ENCODE peak calls at places on chromosomes 13 and 19, in eight cellular contexts. One of them, this sample, is unnamed. For H3K36me3 and H3K27me3, the result is how much of the 10 kb centered on the place peaks cover.

GRCh38 chr13:103525530-103525929 is 459.3 kb upstream of the SLC10A2 start:
- DNase-seq in thoracic aorta: no peak
- DNase-seq in GM23248: no peak
- DNase-seq in SJSA1: no peak
- DNase-seq in Caco-2: no peak
- DNase-seq in naive thymus-derived CD4-positive, alpha-beta T cell: no peak
- DNase-seq in PC-3: no peak
- DNase-seq in mammary epithelial cell: no peak
- DNase-seq in this sample: no peak

GRCh38 chr13:33263976-33264619 is 21.5 kb downstream of the STARD13 start:
- DNase-seq in thoracic aorta: no peak
- DNase-seq in GM23248: peak
- DNase-seq in SJSA1: no peak
- DNase-seq in Caco-2: no peak
- DNase-seq in naive thymus-derived CD4-positive, alpha-beta T cell: no peak
- DNase-seq in PC-3: no peak
- DNase-seq in mammary epithelial cell: no peak
- DNase-seq in this sample: peak

GRCh38 chr19:8332976-8333770 is 9.9 kb downstream of the KANK3 start:
- DNase-seq in thoracic aorta: no peak
- DNase-seq in GM23248: peak
- DNase-seq in SJSA1: no peak
- DNase-seq in Caco-2: no peak
- DNase-seq in naive thymus-derived CD4-positive, alpha-beta T cell: no peak
- DNase-seq in PC-3: no peak
- DNase-seq in mammary epithelial cell: no peak
- DNase-seq in this sample: no peak

GRCh38 chr19:3669134-3669436 is 31.2 kb downstream of the PIP5K1C start:
- DNase-seq in thoracic aorta: no peak
- DNase-seq in GM23248: no peak
- DNase-seq in SJSA1: no peak
- DNase-seq in Caco-2: no peak
- DNase-seq in naive thymus-derived CD4-positive, alpha-beta T cell: no peak
- DNase-seq in PC-3: no peak
- DNase-seq in mammary epithelial cell: no peak
- DNase-seq in this sample: no peak

GRCh38 chr13:47112205-47112896 is 215.5 kb upstream of the HTR2A start:
- DNase-seq in thoracic aorta: no peak
- DNase-seq in GM23248: peak
- DNase-seq in SJSA1: no peak
- DNase-seq in Caco-2: no peak
- DNase-seq in naive thymus-derived CD4-positive, alpha-beta T cell: no peak
- DNase-seq in PC-3: peak
- DNase-seq in mammary epithelial cell: peak
- DNase-seq in this sample: no peak

GRCh38 chr13:98199480-98199879 is 22.4 kb upstream of the RNF113B start:
- DNase-seq in thoracic aorta: no peak
- DNase-seq in GM23248: no peak
- DNase-seq in SJSA1: no peak
- DNase-seq in Caco-2: no peak
- DNase-seq in naive thymus-derived CD4-positive, alpha-beta T cell: no peak
- DNase-seq in PC-3: no peak
- DNase-seq in mammary epithelial cell: no peak
- DNase-seq in this sample: no peak

GRCh38 chr13:80824231-80824630 is 483.3 kb upstream of the SPRY2 start:
- DNase-seq in thoracic aorta: no peak
- DNase-seq in GM23248: no peak
- DNase-seq in SJSA1: no peak
- DNase-seq in Caco-2: no peak
- DNase-seq in naive thymus-derived CD4-positive, alpha-beta T cell: no peak
- DNase-seq in PC-3: peak
- DNase-seq in mammary epithelial cell: no peak
- DNase-seq in this sample: no peak

GRCh38 chr13:113455384-113455783 is 2.1 kb upstream of the ADPRHL1 start:
- DNase-seq in thoracic aorta: no peak
- DNase-seq in GM23248: no peak
- DNase-seq in SJSA1: no peak
- DNase-seq in Caco-2: no peak
- DNase-seq in naive thymus-derived CD4-positive, alpha-beta T cell: no peak
- DNase-seq in PC-3: no peak
- DNase-seq in mammary epithelial cell: no peak
- DNase-seq in this sample: no peak

GRCh38 chr13:102299366-102299765 is 102.5 kb downstream of the FGF14 start:
- DNase-seq in thoracic aorta: no peak
- DNase-seq in GM23248: no peak
- DNase-seq in SJSA1: no peak
- DNase-seq in Caco-2: no peak
- DNase-seq in naive thymus-derived CD4-positive, alpha-beta T cell: no peak
- DNase-seq in PC-3: no peak
- DNase-seq in mammary epithelial cell: no peak
- DNase-seq in this sample: no peak

GRCh38 chr13:31862828-31863227 is 123.5 kb downstream of the RXFP2 start:
- DNase-seq in thoracic aorta: no peak
- DNase-seq in GM23248: no peak
- DNase-seq in SJSA1: no peak
- DNase-seq in Caco-2: no peak
- DNase-seq in naive thymus-derived CD4-positive, alpha-beta T cell: no peak
- DNase-seq in PC-3: no peak
- DNase-seq in mammary epithelial cell: no peak
- DNase-seq in this sample: no peak

GRCh38 chr19:3224346-3225325 is at the start of gene CELF5:
- DNase-seq in thoracic aorta: no peak
- DNase-seq in GM23248: peak
- DNase-seq in SJSA1: no peak
- DNase-seq in Caco-2: peak
- DNase-seq in naive thymus-derived CD4-positive, alpha-beta T cell: peak
- DNase-seq in PC-3: peak
- DNase-seq in mammary epithelial cell: no peak
- DNase-seq in this sample: peak

GRCh38 chr19:3699071-3699740 is 1.1 kb downstream of the PIP5K1C start:
- DNase-seq in thoracic aorta: no peak
- DNase-seq in GM23248: peak
- DNase-seq in SJSA1: peak
- DNase-seq in Caco-2: no peak
- DNase-seq in naive thymus-derived CD4-positive, alpha-beta T cell: no peak
- DNase-seq in PC-3: peak
- DNase-seq in mammary epithelial cell: peak
- DNase-seq in this sample: peak

GRCh38 chr19:3302755-3303154 is 63.6 kb upstream of the NFIC start:
- DNase-seq in thoracic aorta: no peak
- DNase-seq in GM23248: no peak
- DNase-seq in SJSA1: no peak
- DNase-seq in Caco-2: peak
- DNase-seq in naive thymus-derived CD4-positive, alpha-beta T cell: no peak
- DNase-seq in PC-3: no peak
- DNase-seq in mammary epithelial cell: no peak
- DNase-seq in this sample: no peak

GRCh38 chr19:55255618-55256423 is 3.0 kb downstream of the PPP6R1 start:
- DNase-seq in thoracic aorta: no peak
- DNase-seq in GM23248: peak
- DNase-seq in SJSA1: no peak
- DNase-seq in Caco-2: no peak
- DNase-seq in naive thymus-derived CD4-positive, alpha-beta T cell: peak
- DNase-seq in PC-3: peak
- DNase-seq in mammary epithelial cell: peak
- DNase-seq in this sample: no peak

GRCh38 chr13:39417643-39418042 is 185.3 kb downstream of the LHFPL6 start:
- DNase-seq in thoracic aorta: no peak
- DNase-seq in GM23248: peak
- DNase-seq in SJSA1: peak
- DNase-seq in Caco-2: peak
- DNase-seq in naive thymus-derived CD4-positive, alpha-beta T cell: no peak
- DNase-seq in PC-3: peak
- DNase-seq in mammary epithelial cell: peak
- DNase-seq in this sample: peak

GRCh38 chr13:34156841-34157365 is 339.0 kb downstream of the RFC3 start:
- DNase-seq in thoracic aorta: peak
- DNase-seq in GM23248: peak
- DNase-seq in SJSA1: peak
- DNase-seq in Caco-2: peak
- DNase-seq in naive thymus-derived CD4-positive, alpha-beta T cell: no peak
- DNase-seq in PC-3: peak
- DNase-seq in mammary epithelial cell: peak
- DNase-seq in this sample: peak

GRCh38 chr13:76968041-76968440 is 19.7 kb downstream of the ACOD1 start:
- DNase-seq in thoracic aorta: no peak
- DNase-seq in GM23248: no peak
- DNase-seq in SJSA1: no peak
- DNase-seq in Caco-2: no peak
- DNase-seq in naive thymus-derived CD4-positive, alpha-beta T cell: no peak
- DNase-seq in PC-3: no peak
- DNase-seq in mammary epithelial cell: no peak
- DNase-seq in this sample: no peak

GRCh38 chr19:5261151-5261890 is 79.3 kb downstream of the PTPRS start:
- DNase-seq in thoracic aorta: no peak
- DNase-seq in GM23248: no peak
- DNase-seq in SJSA1: no peak
- DNase-seq in Caco-2: no peak
- DNase-seq in naive thymus-derived CD4-positive, alpha-beta T cell: no peak
- DNase-seq in PC-3: peak
- DNase-seq in mammary epithelial cell: peak
- DNase-seq in this sample: no peak

GRCh38 chr19:5257155-5258045 is 83.2 kb downstream of the PTPRS start:
- DNase-seq in thoracic aorta: no peak
- DNase-seq in GM23248: no peak
- DNase-seq in SJSA1: no peak
- DNase-seq in Caco-2: no peak
- DNase-seq in naive thymus-derived CD4-positive, alpha-beta T cell: no peak
- DNase-seq in PC-3: no peak
- DNase-seq in mammary epithelial cell: no peak
- DNase-seq in this sample: no peak

GRCh38 chr19:5262721-5263120 is 77.9 kb downstream of the PTPRS start:
- DNase-seq in thoracic aorta: no peak
- DNase-seq in GM23248: no peak
- DNase-seq in SJSA1: no peak
- DNase-seq in Caco-2: no peak
- DNase-seq in naive thymus-derived CD4-positive, alpha-beta T cell: no peak
- DNase-seq in PC-3: no peak
- DNase-seq in mammary epithelial cell: no peak
- DNase-seq in this sample: no peak

GRCh38 chr19:5259750-5260149 is 80.9 kb downstream of the PTPRS start:
- DNase-seq in thoracic aorta: no peak
- DNase-seq in GM23248: no peak
- DNase-seq in SJSA1: no peak
- DNase-seq in Caco-2: no peak
- DNase-seq in naive thymus-derived CD4-positive, alpha-beta T cell: no peak
- DNase-seq in PC-3: no peak
- DNase-seq in mammary epithelial cell: no peak
- DNase-seq in this sample: no peak

DNA sequence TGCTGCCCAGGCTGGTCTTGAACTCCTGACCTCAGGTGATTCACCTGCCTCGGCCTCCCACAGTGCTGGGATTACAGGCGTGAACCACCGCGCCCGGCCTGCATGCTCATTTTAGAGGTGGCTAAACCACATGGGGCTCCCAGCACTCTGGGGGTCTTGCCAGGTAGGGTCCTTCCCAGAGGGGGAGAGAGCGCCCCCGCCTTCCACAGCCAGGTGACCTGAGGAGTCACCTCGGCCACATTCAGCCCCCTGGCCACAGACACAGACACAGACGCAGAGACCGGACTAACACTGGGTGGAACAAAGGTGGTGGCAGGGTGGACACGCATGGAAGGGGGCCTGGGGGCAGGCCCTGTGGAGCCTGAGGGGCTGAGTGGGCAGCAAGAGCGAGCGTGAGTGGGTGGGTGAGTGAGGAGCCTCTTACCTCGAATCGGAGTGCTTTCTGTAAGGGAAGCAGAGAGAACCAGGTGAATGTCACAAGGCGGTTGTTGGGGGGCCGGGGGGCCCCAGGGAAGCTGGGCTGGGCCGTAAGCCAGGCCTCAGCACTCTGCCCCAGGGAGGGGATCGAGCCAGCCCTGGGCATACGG is 80.1 kb downstream of the PTPRS start:
- DNase-seq in thoracic aorta: no peak
- DNase-seq in GM23248: no peak
- DNase-seq in SJSA1: no peak
- DNase-seq in Caco-2: no peak
- DNase-seq in naive thymus-derived CD4-positive, alpha-beta T cell: no peak
- DNase-seq in PC-3: no peak
- DNase-seq in mammary epithelial cell: no peak
- DNase-seq in this sample: no peak
- H3K36me3 ChIP-seq in thoracic aorta: under half
- H3K36me3 ChIP-seq in GM23248: under half
- H3K36me3 ChIP-seq in SJSA1: under half
- H3K36me3 ChIP-seq in Caco-2: under half
- H3K36me3 ChIP-seq in naive thymus-derived CD4-positive, alpha-beta T cell: under half
- H3K36me3 ChIP-seq in PC-3: under half
- H3K36me3 ChIP-seq in mammary epithelial cell: under half
- H3K36me3 ChIP-seq in this sample: under half

GRCh38 chr13:99256709-99257108 is 1.5 kb downstream of the GPR18 start:
- DNase-seq in thoracic aorta: no peak
- DNase-seq in GM23248: peak
- DNase-seq in SJSA1: no peak
- DNase-seq in Caco-2: no peak
- DNase-seq in naive thymus-derived CD4-positive, alpha-beta T cell: no peak
- DNase-seq in PC-3: no peak
- DNase-seq in mammary epithelial cell: no peak
- DNase-seq in this sample: no peak
- H3K4me3 ChIP-seq in thoracic aorta: no peak
- H3K4me3 ChIP-seq in GM23248: no peak
- H3K4me3 ChIP-seq in SJSA1: no peak
- H3K4me3 ChIP-seq in Caco-2: no peak
- H3K4me3 ChIP-seq in naive thymus-derived CD4-positive, alpha-beta T cell: peak
- H3K4me3 ChIP-seq in PC-3: no peak
- H3K4me3 ChIP-seq in mammary epithelial cell: no peak
- H3K4me3 ChIP-seq in this sample: no peak

DNA sequence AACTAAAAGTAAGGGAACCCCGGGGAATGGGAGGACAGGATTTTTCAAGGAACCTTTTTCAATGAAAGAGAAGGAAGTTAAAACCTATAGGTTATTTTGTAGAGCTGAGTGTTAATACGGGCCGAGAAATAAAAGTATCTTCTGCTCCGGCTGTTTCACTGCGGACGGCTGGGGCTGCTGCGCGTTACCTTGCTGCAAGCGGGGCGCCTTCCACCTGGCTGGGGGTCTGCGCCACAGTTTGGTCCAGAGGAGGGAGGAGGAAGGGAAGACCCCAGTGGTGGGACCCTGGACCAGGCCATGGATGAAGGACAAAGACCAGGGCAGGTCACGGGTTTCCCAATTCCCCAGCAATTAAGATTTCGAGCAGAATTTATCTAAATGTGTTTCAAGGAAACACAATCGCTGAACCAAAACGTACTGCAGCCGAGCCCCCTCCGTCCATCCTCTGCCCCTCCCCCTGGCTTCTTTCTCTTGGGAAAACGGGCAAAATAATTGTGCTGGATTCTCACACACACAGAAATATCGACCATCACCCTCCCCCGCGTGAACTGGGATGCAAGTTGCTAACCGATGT is 2.9 kb downstream of the SOX1 start:
- DNase-seq in thoracic aorta: no peak
- DNase-seq in GM23248: no peak
- DNase-seq in SJSA1: no peak
- DNase-seq in Caco-2: no peak
- DNase-seq in naive thymus-derived CD4-positive, alpha-beta T cell: no peak
- DNase-seq in PC-3: no peak
- DNase-seq in mammary epithelial cell: no peak
- DNase-seq in this sample: no peak
- H3K27me3 ChIP-seq in thoracic aorta: under half
- H3K27me3 ChIP-seq in GM23248: half or more
- H3K27me3 ChIP-seq in SJSA1: half or more
- H3K27me3 ChIP-seq in Caco-2: under half
- H3K27me3 ChIP-seq in naive thymus-derived CD4-positive, alpha-beta T cell: under half
- H3K27me3 ChIP-seq in PC-3: under half
- H3K27me3 ChIP-seq in mammary epithelial cell: half or more
- H3K27me3 ChIP-seq in this sample: under half

GRCh38 chr13:26487781-26488180 is 69.7 kb upstream of the WASF3 start:
- DNase-seq in thoracic aorta: no peak
- DNase-seq in GM23248: no peak
- DNase-seq in SJSA1: no peak
- DNase-seq in Caco-2: no peak
- DNase-seq in naive thymus-derived CD4-positive, alpha-beta T cell: no peak
- DNase-seq in PC-3: no peak
- DNase-seq in mammary epithelial cell: no peak
- DNase-seq in this sample: no peak
- H3K36me3 ChIP-seq in thoracic aorta: under half
- H3K36me3 ChIP-seq in GM23248: under half
- H3K36me3 ChIP-seq in SJSA1: under half
- H3K36me3 ChIP-seq in Caco-2: under half
- H3K36me3 ChIP-seq in naive thymus-derived CD4-positive, alpha-beta T cell: under half
- H3K36me3 ChIP-seq in PC-3: under half
- H3K36me3 ChIP-seq in mammary epithelial cell: under half
- H3K36me3 ChIP-seq in this sample: under half

This sample was measured in MG63.